ENCODE peak calls at places on chromosome 19, in six cellular contexts. Y is upper lobe of right lung, M is body of pancreas, O is small intestine, R is left lung, C is RWPE2. J is an unnamed sample.

GRCh38 chr19:45508931-45509691 is 1.8 kb downstream of the VASP start:
- DNase-seq in Y (peak; percentile 84), M (peak; percentile 53), O (peak; percentile 60), R (peak; percentile 94), C (no peak), J (peak; percentile 73)

GRCh38 chr19:11018743-11019142 is 57.9 kb downstream of the SMARCA4 start:
- DNase-seq in Y (no peak), M (no peak), O (no peak), R (no peak), C (no peak), J (no peak)

GRCh38 chr19:47713046-47714021 is at the start of gene EHD2:
- DNase-seq in Y (peak; percentile 86), M (peak; percentile 71), O (no peak), R (peak; percentile 91), C (no peak), J (peak; percentile 56)

GRCh38 chr19:927044-927706 is 1.3 kb downstream of the ARID3A start:
- DNase-seq in Y (peak; percentile 93), M (peak; percentile 47), O (no peak), R (peak; percentile 95), C (peak; percentile 60), J (no peak)

GRCh38 chr19:8430650-8431049 is 14.1 kb upstream of the HNRNPM start:
- DNase-seq in Y (no peak), M (no peak), O (no peak), R (no peak), C (no peak), J (no peak)

GRCh38 chr19:10828981-10829821 is 6.8 kb downstream of the TMED1 start:
- DNase-seq in Y (no peak), M (no peak), O (no peak), R (peak; percentile 72), C (no peak), J (peak; percentile 37)

GRCh38 chr19:48393196-48393558 is 291 bp upstream of the GRIN2D start:
- DNase-seq in Y (no peak), M (no peak), O (no peak), R (no peak), C (no peak), J (no peak)

GRCh38 chr19:16248380-16249023 is 50.8 kb downstream of the AP1M1 start:
- DNase-seq in Y (no peak), M (no peak), O (no peak), R (no peak), C (no peak), J (no peak)

GRCh38 chr19:33333615-33334014 is 31.3 kb upstream of the CEBPA start:
- DNase-seq in Y (no peak), M (no peak), O (peak; percentile 25), R (no peak), C (no peak), J (no peak)

GRCh38 chr19:7652061-7652641 is 15.2 kb downstream of the STXBP2 start:
- DNase-seq in Y (peak; percentile 93), M (peak; percentile 92), O (peak; percentile 80), R (peak; percentile 97), C (no peak), J (peak; percentile 86)

GRCh38 chr19:18274303-18274775 is at the start of gene IQCN:
- DNase-seq in Y (no peak), M (no peak), O (peak; percentile 87), R (no peak), C (no peak), J (no peak)

GRCh38 chr19:10808937-10809655 is 26.9 kb downstream of the TMED1 start:
- DNase-seq in Y (no peak), M (no peak), O (peak; percentile 58), R (no peak), C (no peak), J (no peak)

GRCh38 chr19:6023085-6023682 is 45.2 kb upstream of the RANBP3 start:
- DNase-seq in Y (no peak), M (no peak), O (no peak), R (peak; percentile 61), C (no peak), J (peak; percentile 73)

GRCh38 chr19:18529782-18530181 is 7.9 kb upstream of the ELL start:
- DNase-seq in Y (no peak), M (no peak), O (no peak), R (no peak), C (no peak), J (no peak)

GRCh38 chr19:6041991-6042421 is 64.1 kb upstream of the RANBP3 start:
- DNase-seq in Y (no peak), M (no peak), O (no peak), R (no peak), C (no peak), J (peak; percentile 13)

GRCh38 chr19:45577111-45577905 is 7.3 kb downstream of the OPA3 start:
- DNase-seq in Y (no peak), M (peak; percentile 62), O (peak; percentile 31), R (peak; percentile 40), C (peak; percentile 93), J (peak; percentile 57)

GRCh38 chr19:18290250-18291018 is 9.0 kb upstream of the JUND start:
- DNase-seq in Y (no peak), M (no peak), O (peak; percentile 58), R (peak; percentile 82), C (no peak), J (no peak)

GRCh38 chr19:16470911-16471811 is 609 bp downstream of the EPS15L1 start:
- DNase-seq in Y (no peak), M (peak; percentile 27), O (peak; percentile 30), R (no peak), C (no peak), J (no peak)

GRCh38 chr19:11138659-11139526 is 16.7 kb downstream of the SPC24 start:
- DNase-seq in Y (peak; percentile 72), M (no peak), O (no peak), R (peak; percentile 88), C (peak; percentile 86), J (peak; percentile 60)

GRCh38 chr19:33346665-33347064 is 26.8 kb upstream of the CEBPG start:
- DNase-seq in Y (no peak), M (no peak), O (no peak), R (no peak), C (no peak), J (no peak)

GRCh38 chr19:12015753-12016116 is 19.7 kb downstream of the ZNF433 start:
- DNase-seq in Y (no peak), M (no peak), O (no peak), R (no peak), C (no peak), J (no peak)

GRCh38 chr19:47021536-47022139 is 2.0 kb downstream of the NPAS1 start:
- DNase-seq in Y (no peak), M (no peak), O (no peak), R (peak; percentile 78), C (no peak), J (no peak)

GRCh38 chr19:49448432-49448786 is 3.2 kb downstream of the PIH1D1 start:
- DNase-seq in Y (no peak), M (no peak), O (no peak), R (no peak), C (no peak), J (no peak)

GRCh38 chr19:43594081-43594697 is 1.7 kb downstream of the IRGQ start:
- DNase-seq in Y (no peak), M (no peak), O (no peak), R (no peak), C (no peak), J (no peak)

GRCh38 chr19:43589277-43589676 is 6.7 kb downstream of the IRGQ start:
- DNase-seq in Y (no peak), M (no peak), O (no peak), R (no peak), C (no peak), J (no peak)

GRCh38 chr19:43591904-43592772 is 3.8 kb downstream of the IRGQ start:
- DNase-seq in Y (no peak), M (no peak), O (no peak), R (no peak), C (no peak), J (no peak)

GRCh38 chr19:43586346-43586745 is 9.6 kb downstream of the IRGQ start:
- DNase-seq in Y (no peak), M (no peak), O (no peak), R (no peak), C (no peak), J (no peak)

DNA sequence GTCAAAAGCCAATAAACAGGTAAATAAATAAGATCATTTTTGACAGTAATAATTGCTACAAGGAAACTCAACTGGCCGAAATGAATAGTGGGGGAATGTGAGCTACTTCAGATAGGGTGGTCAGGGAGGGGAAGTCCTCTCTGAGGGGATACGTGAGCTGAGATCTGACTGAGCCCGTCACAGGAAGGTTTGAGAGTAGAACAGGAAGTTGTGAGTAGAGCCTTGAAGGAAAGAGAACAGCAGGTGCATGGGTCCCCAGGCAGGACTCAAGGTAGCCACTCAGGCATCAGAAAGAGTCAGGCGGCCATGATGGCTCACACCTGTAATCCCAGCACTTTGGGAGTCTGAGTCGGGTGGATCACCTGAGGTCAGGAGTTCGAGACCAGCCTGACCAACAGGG is 6.3 kb downstream of the IRGQ start:
- DNase-seq in Y (no peak), M (no peak), O (no peak), R (no peak), C (no peak), J (no peak)
- H3K36me3 ChIP-seq in Y (peaks cover 35% of the 10 kb centered on the region), M (no peaks in the 10 kb centered on the region), O (peaks cover 2% of the 10 kb centered on the region), R (peaks cover 57% of the 10 kb centered on the region), C (peaks cover 21% of the 10 kb centered on the region), J (no peaks in the 10 kb centered on the region)

GRCh38 chr19:52494518-52494917 is 33.0 kb upstream of the ZNF808 start:
- DNase-seq in Y (no peak), M (no peak), O (no peak), R (no peak), C (no peak), J (no peak)

GRCh38 chr19:52492201-52492960 is 35.1 kb upstream of the ZNF808 start:
- DNase-seq in Y (no peak), M (no peak), O (no peak), R (peak; percentile 77), C (no peak), J (peak; percentile 72)

GRCh38 chr19:52498571-52498970 is 28.9 kb upstream of the ZNF808 start:
- DNase-seq in Y (no peak), M (no peak), O (no peak), R (no peak), C (no peak), J (no peak)

GRCh38 chr19:52492991-52493470 is 34.4 kb upstream of the ZNF808 start:
- DNase-seq in Y (no peak), M (no peak), O (no peak), R (no peak), C (no peak), J (peak; percentile 14)
- H3K36me3 ChIP-seq in Y (no peaks in the 10 kb centered on the region), M (no peaks in the 10 kb centered on the region), O (no peaks in the 10 kb centered on the region), R (peaks cover 9% of the 10 kb centered on the region), C (no peaks in the 10 kb centered on the region), J (no peaks in the 10 kb centered on the region)

DNA sequence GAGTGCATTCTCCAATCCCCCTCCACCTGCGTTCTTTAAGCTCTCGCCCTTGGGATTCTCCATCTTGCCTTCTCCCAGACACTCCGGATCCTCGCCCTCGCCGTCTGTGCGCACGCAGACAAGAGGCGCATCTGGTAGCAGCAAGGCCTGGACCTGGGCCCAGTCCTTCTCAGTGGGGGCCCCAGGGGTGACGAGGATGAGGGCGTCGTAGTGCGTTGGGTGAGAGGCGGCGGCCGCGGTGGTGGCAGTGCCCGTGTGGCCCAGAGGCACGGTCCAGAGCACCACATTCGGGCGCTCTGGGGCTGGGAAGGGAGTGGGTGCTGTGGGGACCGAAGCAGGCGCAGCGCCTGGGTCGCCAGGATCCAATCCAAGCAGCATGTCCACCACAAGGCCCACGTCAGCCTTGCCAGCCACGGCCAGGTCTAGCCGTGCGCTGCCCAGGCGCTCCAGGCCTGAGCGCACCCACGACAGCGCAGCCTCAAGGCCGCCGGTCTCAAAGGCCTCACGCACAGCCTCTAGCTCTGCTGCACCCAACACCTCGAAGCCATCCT is 3.1 kb downstream of the IRGQ start:
- DNase-seq in Y (no peak), M (no peak), O (no peak), R (no peak), C (no peak), J (no peak)
- H3K36me3 ChIP-seq in Y (peaks cover 35% of the 10 kb centered on the region), M (no peaks in the 10 kb centered on the region), O (no peaks in the 10 kb centered on the region), R (peaks cover 45% of the 10 kb centered on the region), C (peaks cover 22% of the 10 kb centered on the region), J (no peaks in the 10 kb centered on the region)

GRCh38 chr19:38632476-38633213 is 13.7 kb downstream of the EIF3K start:
- DNase-seq in Y (no peak), M (no peak), O (no peak), R (no peak), C (no peak), J (no peak)
- H3K36me3 ChIP-seq in Y (peaks cover 59% of the 10 kb centered on the region), M (no peaks in the 10 kb centered on the region), O (peaks cover 13% of the 10 kb centered on the region), R (peaks cover 83% of the 10 kb centered on the region), C (peaks cover 73% of the 10 kb centered on the region), J (no peaks in the 10 kb centered on the region)